ENCODE peak calls at places on chromosomes 6 and 20, in ten cellular contexts. F, O, J, R, W, D, A, M, L and G are unnamed samples.
A peak's percentile ranks its signal among the peaks of the same experiment; 100 is the strongest.

GRCh38 chr20:38141154-38141888 is 23.7 kb downstream of the TGM2 start:
- DNase-seq in L (no peak), W (no peak), A (no peak), M (no peak), J (no peak), F (no peak), O (no peak), R (no peak), D (no peak), G (no peak)

GRCh38 chr6:30053682-30054081 is 7.4 kb upstream of the POLR1H start:
- DNase-seq in O (no peak), W (no peak), D (no peak), A (no peak), M (no peak), F (no peak), J (no peak), L (no peak), R (no peak), G (peak; percentile 62)

GRCh38 chr6:141675957-141676356 is 456.8 kb upstream of the GJE1 start:
- DNase-seq in D (no peak), M (no peak), R (no peak), J (peak; percentile 0), L (peak; percentile 6), W (no peak), F (no peak), O (no peak), A (no peak), G (peak; percentile 50)

GRCh38 chr6:43202451-43202850 is 20.5 kb downstream of the CUL9 start:
- DNase-seq in L (no peak), W (no peak), A (no peak), F (no peak), J (no peak), R (no peak), M (no peak), D (no peak), O (no peak), G (no peak)

GRCh38 chr6:38678178-38678760 is 24.7 kb downstream of the GLO1 start:
- DNase-seq in D (no peak), A (no peak), W (no peak), M (no peak), F (no peak), J (no peak), O (no peak), R (no peak), L (no peak), G (no peak)

GRCh38 chr6:3523288-3523670 is 66.4 kb upstream of the SLC22A23 start:
- DNase-seq in F (no peak), W (no peak), O (no peak), A (no peak), R (no peak), M (no peak), J (no peak), D (no peak), L (no peak), G (no peak)

GRCh38 chr6:167956491-167956890 is 41.0 kb upstream of the KIF25 start:
- DNase-seq in L (peak; percentile 7), A (no peak), O (peak; percentile 84), J (no peak), D (no peak), R (no peak), M (no peak), W (no peak), F (no peak), G (no peak)

GRCh38 chr6:111011360-111012142 is 29.7 kb downstream of the RPF2 start:
- DNase-seq in R (no peak), O (peak; percentile 56), L (peak; percentile 55), A (no peak), F (no peak), J (peak; percentile 32), D (no peak), W (no peak), M (peak; percentile 69), G (peak; percentile 73)

GRCh38 chr20:33328157-33328556 is 45.1 kb downstream of the BPIFB1 start:
- DNase-seq in W (no peak), D (no peak), J (no peak), L (no peak), A (no peak), O (no peak), R (no peak), M (no peak), F (no peak), G (no peak)